ENCODE peak calls at places on chromosomes 2 and 18, in ten cellular contexts. X is bronchial epithelial cell; N is iris pigment epithelial cell; E is substantia nigra; J is WTC11; Q is activated naive CD4-positive, alpha-beta T cell treated with anti-CD3 and anti-CD28 coated beads, Interleukin-2, amount 10 ng/mL, durations not matched to agents 7 days and 5 days; S is K562; W is AG08396; D is stomach; V is HEK293T. K is an unnamed sample.
A peak's percentile ranks its signal among the peaks of the same experiment; 100 is the strongest.

GRCh38 chr2:241553981-241554380 is 4.6 kb upstream of the BOK start:
- DNase-seq in X (no peak), N (no peak), E (no peak), J (no peak), Q (no peak), S (no peak), W (no peak), D (no peak), V (no peak), K (no peak)

GRCh38 chr2:112483047-112483473 is 1.1 kb downstream of the TTL start:
- DNase-seq in X (peak; percentile 59), N (peak; percentile 76), E (no peak), J (peak; percentile 16), Q (no peak), S (peak; percentile 55), W (peak; percentile 76), D (no peak), V (peak; percentile 46), K (peak; percentile 57)

GRCh38 chr2:196555161-196555560 is 84.4 kb upstream of the CCDC150 start:
- DNase-seq in X (no peak), N (no peak), E (no peak), J (no peak), Q (no peak), S (no peak), W (no peak), D (no peak), V (no peak), K (no peak)

GRCh38 chr2:51290725-51291124 is 258.8 kb upstream of the NRXN1 start:
- DNase-seq in X (peak; percentile 8), N (peak; percentile 78), E (no peak), J (no peak), Q (no peak), S (no peak), W (no peak), D (no peak), V (no peak), K (peak; percentile 36)

GRCh38 chr2:47173986-47174730 is 19.1 kb upstream of the STPG4 start:
- DNase-seq in X (no peak), N (no peak), E (no peak), J (no peak), Q (no peak), S (no peak), W (no peak), D (no peak), V (no peak), K (no peak)

GRCh38 chr18:49764032-49764431 is 49.3 kb downstream of the ACAA2 start:
- DNase-seq in X (no peak), N (peak; percentile 49), E (no peak), J (no peak), Q (no peak), S (no peak), W (peak; percentile 35), D (no peak), V (no peak), K (peak; percentile 38)

GRCh38 chr2:85585781-85586105 is 1.5 kb downstream of the VAMP5 start:
- DNase-seq in X (no peak), N (no peak), E (no peak), J (no peak), Q (no peak), S (no peak), W (peak; percentile 72), D (no peak), V (no peak), K (peak; percentile 58)

GRCh38 chr2:233477548-233478433 is 88.8 kb downstream of the USP40 start:
- DNase-seq in X (no peak), N (no peak), E (no peak), J (no peak), Q (no peak), S (no peak), W (peak; percentile 9), D (no peak), V (no peak), K (no peak)

GRCh38 chr2:122643725-122644329 is 888.4 kb downstream of the TSN start:
- DNase-seq in X (peak; percentile 96), N (peak; percentile 80), E (no peak), J (no peak), Q (no peak), S (no peak), W (no peak), D (no peak), V (no peak), K (peak; percentile 71)

GRCh38 chr2:74497777-74498499 is 1.5 kb downstream of the LBX2 start:
- DNase-seq in X (no peak), N (peak; percentile 22), E (no peak), J (peak; percentile 71), Q (peak; percentile 49), S (no peak), W (no peak), D (peak; percentile 34), V (no peak), K (no peak)

GRCh38 chr2:2577366-2577765 is 246.3 kb upstream of the MYT1L start:
- DNase-seq in X (no peak), N (no peak), E (peak; percentile 72), J (no peak), Q (no peak), S (no peak), W (no peak), D (peak; percentile 25), V (no peak), K (no peak)

GRCh38 chr2:194549387-194549786 is 1107.6 kb upstream of the SLC39A10 start:
- DNase-seq in X (no peak), N (no peak), E (no peak), J (no peak), Q (no peak), S (no peak), W (no peak), D (no peak), V (no peak), K (no peak)

GRCh38 chr2:178874529-178875240 is 67.5 kb upstream of the TTN start:
- DNase-seq in X (peak; percentile 76), N (no peak), E (no peak), J (no peak), Q (no peak), S (no peak), W (no peak), D (no peak), V (no peak), K (no peak)

GRCh38 chr2:215684448-215685217 is 248.8 kb upstream of the FN1 start:
- DNase-seq in X (peak; percentile 50), N (peak; percentile 65), E (no peak), J (no peak), Q (no peak), S (no peak), W (peak; percentile 18), D (no peak), V (no peak), K (peak; percentile 65)

GRCh38 chr2:241532733-241533601 is 24.6 kb upstream of the STK25 start:
- DNase-seq in X (no peak), N (no peak), E (no peak), J (no peak), Q (no peak), S (no peak), W (peak; percentile 2), D (no peak), V (no peak), K (no peak)

GRCh38 chr2:66929632-66930385 is 467.3 kb upstream of the ETAA1 start:
- DNase-seq in X (peak; percentile 65), N (peak; percentile 86), E (no peak), J (no peak), Q (no peak), S (no peak), W (peak; percentile 61), D (peak; percentile 65), V (no peak), K (peak; percentile 72)

GRCh38 chr18:23810396-23810795 is 121.1 kb downstream of the LAMA3 start:
- DNase-seq in X (no peak), N (no peak), E (no peak), J (no peak), Q (peak; percentile 74), S (no peak), W (no peak), D (no peak), V (no peak), K (no peak)

GRCh38 chr2:190627881-190628412 is 20.9 kb upstream of the NAB1 start:
- DNase-seq in X (no peak), N (peak; percentile 40), E (peak; percentile 21), J (peak; percentile 35), Q (no peak), S (no peak), W (peak; percentile 52), D (no peak), V (no peak), K (peak; percentile 13)

GRCh38 chr2:12106440-12107080 is 360.1 kb downstream of the LPIN1 start:
- DNase-seq in X (peak; percentile 75), N (peak; percentile 100), E (no peak), J (no peak), Q (no peak), S (peak; percentile 65), W (peak; percentile 91), D (peak; percentile 28), V (no peak), K (peak; percentile 98)

GRCh38 chr2:70010222-70011111 is 49.0 kb upstream of the ASPRV1 start:
- DNase-seq in X (peak; percentile 86), N (no peak), E (no peak), J (no peak), Q (no peak), S (peak; percentile 61), W (no peak), D (peak; percentile 64), V (no peak), K (no peak)

GRCh38 chr2:104447831-104448434 is 406.0 kb upstream of the POU3F3 start:
- DNase-seq in X (no peak), N (no peak), E (no peak), J (no peak), Q (no peak), S (no peak), W (no peak), D (no peak), V (no peak), K (no peak)

GRCh38 chr18:59005266-59005665 is 134.4 kb upstream of the SEC11C start:
- DNase-seq in X (no peak), N (peak; percentile 55), E (no peak), J (no peak), Q (no peak), S (no peak), W (peak; percentile 33), D (no peak), V (no peak), K (peak; percentile 45)

GRCh38 chr2:7057865-7058400 is 140.7 kb downstream of the RNF144A start:
- DNase-seq in X (no peak), N (peak; percentile 12), E (no peak), J (no peak), Q (peak; percentile 34), S (no peak), W (no peak), D (no peak), V (no peak), K (no peak)

GRCh38 chr2:42099431-42100173 is 51.8 kb downstream of the PKDCC start:
- DNase-seq in X (no peak), N (no peak), E (no peak), J (no peak), Q (no peak), S (no peak), W (no peak), D (no peak), V (no peak), K (no peak)

GRCh38 chr18:78798402-78799175 is 181.0 kb upstream of the SALL3 start:
- DNase-seq in X (no peak), N (no peak), E (no peak), J (no peak), Q (no peak), S (no peak), W (no peak), D (no peak), V (no peak), K (no peak)

GRCh38 chr2:27431395-27431794 is 3.0 kb downstream of the NRBP1 start:
- DNase-seq in X (peak; percentile 86), N (peak; percentile 66), E (no peak), J (no peak), Q (peak; percentile 30), S (no peak), W (peak; percentile 54), D (no peak), V (no peak), K (no peak)

GRCh38 chr18:74778191-74778847 is 180.6 kb downstream of the ZNF407 start:
- DNase-seq in X (peak; percentile 61), N (peak; percentile 15), E (no peak), J (no peak), Q (no peak), S (no peak), W (peak; percentile 5), D (no peak), V (no peak), K (no peak)

GRCh38 chr2:233974530-233975071 is 57.4 kb downstream of the TRPM8 start:
- DNase-seq in X (peak; percentile 91), N (peak; percentile 89), E (no peak), J (no peak), Q (no peak), S (no peak), W (peak; percentile 90), D (no peak), V (peak; percentile 9), K (peak; percentile 98)

K was measured in astrocyte of the spinal cord.